ENCODE peak calls at places on chromosomes 3 and 15, in ten cellular contexts. One of them, this sample, is unnamed.

GRCh38 chr15:77720155-77720554 is 87.4 kb upstream of the LINGO1 start:
- DNase-seq in mesendoderm: no peak
- DNase-seq in CD8-positive, alpha-beta T cell: no peak
- DNase-seq in right atrium auricular region: no peak
- DNase-seq in activated T-cell treated with anti-CD3 and anti-CD28 coated beads, Interleukin-2, amount 50 U/mL, for 4 hours: no peak
- DNase-seq in skeletal muscle cell: no peak
- DNase-seq in cerebellar cortex: no peak
- DNase-seq in activated CD4-positive, alpha-beta T cell treated with anti-CD3 and anti-CD28 coated beads, Interleukin-2, amount 50 U/mL, for 1 hour: no peak
- DNase-seq in mucosa of gallbladder: no peak
- DNase-seq in HFFc6: no peak
- DNase-seq in this sample: no peak

GRCh38 chr15:34217587-34218225 is 7.1 kb upstream of the EMC4 start:
- DNase-seq in mesendoderm: no peak
- DNase-seq in CD8-positive, alpha-beta T cell: no peak
- DNase-seq in right atrium auricular region: no peak
- DNase-seq in activated T-cell treated with anti-CD3 and anti-CD28 coated beads, Interleukin-2, amount 50 U/mL, for 4 hours: no peak
- DNase-seq in skeletal muscle cell: no peak
- DNase-seq in cerebellar cortex: no peak
- DNase-seq in activated CD4-positive, alpha-beta T cell treated with anti-CD3 and anti-CD28 coated beads, Interleukin-2, amount 50 U/mL, for 1 hour: no peak
- DNase-seq in mucosa of gallbladder: no peak
- DNase-seq in HFFc6: peak
- DNase-seq in this sample: no peak

GRCh38 chr3:71080517-71081083 is 502.9 kb downstream of the FOXP1 start:
- DNase-seq in mesendoderm: no peak
- DNase-seq in CD8-positive, alpha-beta T cell: no peak
- DNase-seq in right atrium auricular region: no peak
- DNase-seq in activated T-cell treated with anti-CD3 and anti-CD28 coated beads, Interleukin-2, amount 50 U/mL, for 4 hours: no peak
- DNase-seq in skeletal muscle cell: no peak
- DNase-seq in cerebellar cortex: no peak
- DNase-seq in activated CD4-positive, alpha-beta T cell treated with anti-CD3 and anti-CD28 coated beads, Interleukin-2, amount 50 U/mL, for 1 hour: no peak
- DNase-seq in mucosa of gallbladder: no peak
- DNase-seq in HFFc6: no peak
- DNase-seq in this sample: no peak

GRCh38 chr15:47517737-47518136 is 199.6 kb upstream of the SEMA6D start:
- DNase-seq in mesendoderm: no peak
- DNase-seq in CD8-positive, alpha-beta T cell: no peak
- DNase-seq in right atrium auricular region: no peak
- DNase-seq in activated T-cell treated with anti-CD3 and anti-CD28 coated beads, Interleukin-2, amount 50 U/mL, for 4 hours: no peak
- DNase-seq in skeletal muscle cell: no peak
- DNase-seq in cerebellar cortex: no peak
- DNase-seq in activated CD4-positive, alpha-beta T cell treated with anti-CD3 and anti-CD28 coated beads, Interleukin-2, amount 50 U/mL, for 1 hour: no peak
- DNase-seq in mucosa of gallbladder: peak
- DNase-seq in HFFc6: no peak
- DNase-seq in this sample: no peak

GRCh38 chr15:73369073-73369694 is 426 bp upstream of the HCN4 start:
- DNase-seq in mesendoderm: no peak
- DNase-seq in CD8-positive, alpha-beta T cell: no peak
- DNase-seq in right atrium auricular region: no peak
- DNase-seq in activated T-cell treated with anti-CD3 and anti-CD28 coated beads, Interleukin-2, amount 50 U/mL, for 4 hours: no peak
- DNase-seq in skeletal muscle cell: no peak
- DNase-seq in cerebellar cortex: no peak
- DNase-seq in activated CD4-positive, alpha-beta T cell treated with anti-CD3 and anti-CD28 coated beads, Interleukin-2, amount 50 U/mL, for 1 hour: no peak
- DNase-seq in mucosa of gallbladder: no peak
- DNase-seq in HFFc6: no peak
- DNase-seq in this sample: no peak

GRCh38 chr3:147654827-147655226 is 245.7 kb downstream of the ZIC1 start:
- DNase-seq in mesendoderm: no peak
- DNase-seq in CD8-positive, alpha-beta T cell: no peak
- DNase-seq in right atrium auricular region: no peak
- DNase-seq in activated T-cell treated with anti-CD3 and anti-CD28 coated beads, Interleukin-2, amount 50 U/mL, for 4 hours: no peak
- DNase-seq in skeletal muscle cell: no peak
- DNase-seq in cerebellar cortex: peak
- DNase-seq in activated CD4-positive, alpha-beta T cell treated with anti-CD3 and anti-CD28 coated beads, Interleukin-2, amount 50 U/mL, for 1 hour: no peak
- DNase-seq in mucosa of gallbladder: no peak
- DNase-seq in HFFc6: no peak
- DNase-seq in this sample: no peak

GRCh38 chr3:104198136-104198535 is 1168.6 kb upstream of the ALCAM start:
- DNase-seq in mesendoderm: no peak
- DNase-seq in CD8-positive, alpha-beta T cell: no peak
- DNase-seq in right atrium auricular region: no peak
- DNase-seq in activated T-cell treated with anti-CD3 and anti-CD28 coated beads, Interleukin-2, amount 50 U/mL, for 4 hours: no peak
- DNase-seq in skeletal muscle cell: no peak
- DNase-seq in cerebellar cortex: no peak
- DNase-seq in activated CD4-positive, alpha-beta T cell treated with anti-CD3 and anti-CD28 coated beads, Interleukin-2, amount 50 U/mL, for 1 hour: no peak
- DNase-seq in mucosa of gallbladder: no peak
- DNase-seq in HFFc6: no peak
- DNase-seq in this sample: no peak

GRCh38 chr15:29570931-29571727 is 251.1 kb downstream of the TJP1 start:
- DNase-seq in mesendoderm: peak
- DNase-seq in CD8-positive, alpha-beta T cell: no peak
- DNase-seq in right atrium auricular region: no peak
- DNase-seq in activated T-cell treated with anti-CD3 and anti-CD28 coated beads, Interleukin-2, amount 50 U/mL, for 4 hours: no peak
- DNase-seq in skeletal muscle cell: no peak
- DNase-seq in cerebellar cortex: peak
- DNase-seq in activated CD4-positive, alpha-beta T cell treated with anti-CD3 and anti-CD28 coated beads, Interleukin-2, amount 50 U/mL, for 1 hour: no peak
- DNase-seq in mucosa of gallbladder: no peak
- DNase-seq in HFFc6: no peak
- DNase-seq in this sample: peak

GRCh38 chr3:165946360-165946759 is 109.1 kb upstream of the BCHE start:
- DNase-seq in mesendoderm: no peak
- DNase-seq in CD8-positive, alpha-beta T cell: no peak
- DNase-seq in right atrium auricular region: no peak
- DNase-seq in activated T-cell treated with anti-CD3 and anti-CD28 coated beads, Interleukin-2, amount 50 U/mL, for 4 hours: no peak
- DNase-seq in skeletal muscle cell: no peak
- DNase-seq in cerebellar cortex: no peak
- DNase-seq in activated CD4-positive, alpha-beta T cell treated with anti-CD3 and anti-CD28 coated beads, Interleukin-2, amount 50 U/mL, for 1 hour: no peak
- DNase-seq in mucosa of gallbladder: no peak
- DNase-seq in HFFc6: no peak
- DNase-seq in this sample: no peak

GRCh38 chr3:53643757-53644156 is 149.3 kb downstream of the CACNA1D start:
- DNase-seq in mesendoderm: peak
- DNase-seq in CD8-positive, alpha-beta T cell: no peak
- DNase-seq in right atrium auricular region: no peak
- DNase-seq in activated T-cell treated with anti-CD3 and anti-CD28 coated beads, Interleukin-2, amount 50 U/mL, for 4 hours: no peak
- DNase-seq in skeletal muscle cell: no peak
- DNase-seq in cerebellar cortex: peak
- DNase-seq in activated CD4-positive, alpha-beta T cell treated with anti-CD3 and anti-CD28 coated beads, Interleukin-2, amount 50 U/mL, for 1 hour: no peak
- DNase-seq in mucosa of gallbladder: no peak
- DNase-seq in HFFc6: no peak
- DNase-seq in this sample: no peak

GRCh38 chr3:112333002-112333385 is at the start of gene CD200:
- DNase-seq in mesendoderm: peak
- DNase-seq in CD8-positive, alpha-beta T cell: peak
- DNase-seq in right atrium auricular region: peak
- DNase-seq in activated T-cell treated with anti-CD3 and anti-CD28 coated beads, Interleukin-2, amount 50 U/mL, for 4 hours: peak
- DNase-seq in skeletal muscle cell: no peak
- DNase-seq in cerebellar cortex: peak
- DNase-seq in activated CD4-positive, alpha-beta T cell treated with anti-CD3 and anti-CD28 coated beads, Interleukin-2, amount 50 U/mL, for 1 hour: peak
- DNase-seq in mucosa of gallbladder: peak
- DNase-seq in HFFc6: no peak
- DNase-seq in this sample: peak

GRCh38 chr3:156776046-156776445 is 50.1 kb upstream of the LEKR1 start:
- DNase-seq in mesendoderm: no peak
- DNase-seq in CD8-positive, alpha-beta T cell: no peak
- DNase-seq in right atrium auricular region: no peak
- DNase-seq in activated T-cell treated with anti-CD3 and anti-CD28 coated beads, Interleukin-2, amount 50 U/mL, for 4 hours: no peak
- DNase-seq in skeletal muscle cell: no peak
- DNase-seq in cerebellar cortex: no peak
- DNase-seq in activated CD4-positive, alpha-beta T cell treated with anti-CD3 and anti-CD28 coated beads, Interleukin-2, amount 50 U/mL, for 1 hour: no peak
- DNase-seq in mucosa of gallbladder: no peak
- DNase-seq in HFFc6: no peak
- DNase-seq in this sample: no peak

GRCh38 chr15:98649996-98650870 is 1.9 kb downstream of the IGF1R start:
- DNase-seq in mesendoderm: peak
- DNase-seq in CD8-positive, alpha-beta T cell: peak
- DNase-seq in right atrium auricular region: peak
- DNase-seq in activated T-cell treated with anti-CD3 and anti-CD28 coated beads, Interleukin-2, amount 50 U/mL, for 4 hours: peak
- DNase-seq in skeletal muscle cell: no peak
- DNase-seq in cerebellar cortex: peak
- DNase-seq in activated CD4-positive, alpha-beta T cell treated with anti-CD3 and anti-CD28 coated beads, Interleukin-2, amount 50 U/mL, for 1 hour: peak
- DNase-seq in mucosa of gallbladder: peak
- DNase-seq in HFFc6: peak
- DNase-seq in this sample: no peak

GRCh38 chr3:63585927-63586326 is 66.5 kb upstream of the SNTN start:
- DNase-seq in mesendoderm: no peak
- DNase-seq in CD8-positive, alpha-beta T cell: no peak
- DNase-seq in right atrium auricular region: no peak
- DNase-seq in activated T-cell treated with anti-CD3 and anti-CD28 coated beads, Interleukin-2, amount 50 U/mL, for 4 hours: no peak
- DNase-seq in skeletal muscle cell: no peak
- DNase-seq in cerebellar cortex: no peak
- DNase-seq in activated CD4-positive, alpha-beta T cell treated with anti-CD3 and anti-CD28 coated beads, Interleukin-2, amount 50 U/mL, for 1 hour: no peak
- DNase-seq in mucosa of gallbladder: no peak
- DNase-seq in HFFc6: no peak
- DNase-seq in this sample: no peak

GRCh38 chr3:178060406-178060805 is 475.8 kb upstream of the KCNMB2 start:
- DNase-seq in mesendoderm: no peak
- DNase-seq in CD8-positive, alpha-beta T cell: no peak
- DNase-seq in right atrium auricular region: no peak
- DNase-seq in activated T-cell treated with anti-CD3 and anti-CD28 coated beads, Interleukin-2, amount 50 U/mL, for 4 hours: no peak
- DNase-seq in skeletal muscle cell: peak
- DNase-seq in cerebellar cortex: no peak
- DNase-seq in activated CD4-positive, alpha-beta T cell treated with anti-CD3 and anti-CD28 coated beads, Interleukin-2, amount 50 U/mL, for 1 hour: no peak
- DNase-seq in mucosa of gallbladder: no peak
- DNase-seq in HFFc6: peak
- DNase-seq in this sample: no peak

GRCh38 chr3:79067734-79068133 is 700.1 kb downstream of the ROBO1 start:
- DNase-seq in mesendoderm: no peak
- DNase-seq in CD8-positive, alpha-beta T cell: no peak
- DNase-seq in right atrium auricular region: no peak
- DNase-seq in activated T-cell treated with anti-CD3 and anti-CD28 coated beads, Interleukin-2, amount 50 U/mL, for 4 hours: no peak
- DNase-seq in skeletal muscle cell: no peak
- DNase-seq in cerebellar cortex: no peak
- DNase-seq in activated CD4-positive, alpha-beta T cell treated with anti-CD3 and anti-CD28 coated beads, Interleukin-2, amount 50 U/mL, for 1 hour: no peak
- DNase-seq in mucosa of gallbladder: no peak
- DNase-seq in HFFc6: no peak
- DNase-seq in this sample: no peak

GRCh38 chr3:123346726-123347125 is 102.2 kb downstream of the ADCY5 start:
- DNase-seq in mesendoderm: no peak
- DNase-seq in CD8-positive, alpha-beta T cell: no peak
- DNase-seq in right atrium auricular region: no peak
- DNase-seq in activated T-cell treated with anti-CD3 and anti-CD28 coated beads, Interleukin-2, amount 50 U/mL, for 4 hours: no peak
- DNase-seq in skeletal muscle cell: no peak
- DNase-seq in cerebellar cortex: peak
- DNase-seq in activated CD4-positive, alpha-beta T cell treated with anti-CD3 and anti-CD28 coated beads, Interleukin-2, amount 50 U/mL, for 1 hour: no peak
- DNase-seq in mucosa of gallbladder: no peak
- DNase-seq in HFFc6: peak
- DNase-seq in this sample: no peak

GRCh38 chr3:99544819-99545281 is 93.5 kb upstream of the COL8A1 start:
- DNase-seq in mesendoderm: no peak
- DNase-seq in CD8-positive, alpha-beta T cell: no peak
- DNase-seq in right atrium auricular region: peak
- DNase-seq in activated T-cell treated with anti-CD3 and anti-CD28 coated beads, Interleukin-2, amount 50 U/mL, for 4 hours: no peak
- DNase-seq in skeletal muscle cell: no peak
- DNase-seq in cerebellar cortex: no peak
- DNase-seq in activated CD4-positive, alpha-beta T cell treated with anti-CD3 and anti-CD28 coated beads, Interleukin-2, amount 50 U/mL, for 1 hour: no peak
- DNase-seq in mucosa of gallbladder: no peak
- DNase-seq in HFFc6: peak
- DNase-seq in this sample: no peak

GRCh38 chr3:11603628-11604027 is 40.1 kb downstream of the VGLL4 start:
- DNase-seq in mesendoderm: peak
- DNase-seq in CD8-positive, alpha-beta T cell: no peak
- DNase-seq in right atrium auricular region: peak
- DNase-seq in activated T-cell treated with anti-CD3 and anti-CD28 coated beads, Interleukin-2, amount 50 U/mL, for 4 hours: no peak
- DNase-seq in skeletal muscle cell: peak
- DNase-seq in cerebellar cortex: no peak
- DNase-seq in activated CD4-positive, alpha-beta T cell treated with anti-CD3 and anti-CD28 coated beads, Interleukin-2, amount 50 U/mL, for 1 hour: no peak
- DNase-seq in mucosa of gallbladder: no peak
- DNase-seq in HFFc6: peak
- DNase-seq in this sample: no peak

GRCh38 chr3:105906834-105907233 is 38.0 kb upstream of the CBLB start:
- DNase-seq in mesendoderm: no peak
- DNase-seq in CD8-positive, alpha-beta T cell: no peak
- DNase-seq in right atrium auricular region: peak
- DNase-seq in activated T-cell treated with anti-CD3 and anti-CD28 coated beads, Interleukin-2, amount 50 U/mL, for 4 hours: no peak
- DNase-seq in skeletal muscle cell: peak
- DNase-seq in cerebellar cortex: peak
- DNase-seq in activated CD4-positive, alpha-beta T cell treated with anti-CD3 and anti-CD28 coated beads, Interleukin-2, amount 50 U/mL, for 1 hour: no peak
- DNase-seq in mucosa of gallbladder: peak
- DNase-seq in HFFc6: peak
- DNase-seq in this sample: no peak

GRCh38 chr3:128923607-128924385 is 44.4 kb downstream of the ACAD9 start:
- DNase-seq in mesendoderm: no peak
- DNase-seq in CD8-positive, alpha-beta T cell: no peak
- DNase-seq in right atrium auricular region: no peak
- DNase-seq in activated T-cell treated with anti-CD3 and anti-CD28 coated beads, Interleukin-2, amount 50 U/mL, for 4 hours: no peak
- DNase-seq in skeletal muscle cell: no peak
- DNase-seq in cerebellar cortex: peak
- DNase-seq in activated CD4-positive, alpha-beta T cell treated with anti-CD3 and anti-CD28 coated beads, Interleukin-2, amount 50 U/mL, for 1 hour: no peak
- DNase-seq in mucosa of gallbladder: no peak
- DNase-seq in HFFc6: no peak
- DNase-seq in this sample: no peak

GRCh38 chr3:109923431-109923830 is 586.1 kb upstream of the DPPA4 start:
- DNase-seq in mesendoderm: no peak
- DNase-seq in CD8-positive, alpha-beta T cell: no peak
- DNase-seq in right atrium auricular region: no peak
- DNase-seq in activated T-cell treated with anti-CD3 and anti-CD28 coated beads, Interleukin-2, amount 50 U/mL, for 4 hours: no peak
- DNase-seq in skeletal muscle cell: no peak
- DNase-seq in cerebellar cortex: no peak
- DNase-seq in activated CD4-positive, alpha-beta T cell treated with anti-CD3 and anti-CD28 coated beads, Interleukin-2, amount 50 U/mL, for 1 hour: no peak
- DNase-seq in mucosa of gallbladder: no peak
- DNase-seq in HFFc6: no peak
- DNase-seq in this sample: no peak

GRCh38 chr3:173411288-173412064 is 13.9 kb downstream of the NLGN1 start:
- DNase-seq in mesendoderm: peak
- DNase-seq in CD8-positive, alpha-beta T cell: no peak
- DNase-seq in right atrium auricular region: no peak
- DNase-seq in activated T-cell treated with anti-CD3 and anti-CD28 coated beads, Interleukin-2, amount 50 U/mL, for 4 hours: no peak
- DNase-seq in skeletal muscle cell: no peak
- DNase-seq in cerebellar cortex: peak
- DNase-seq in activated CD4-positive, alpha-beta T cell treated with anti-CD3 and anti-CD28 coated beads, Interleukin-2, amount 50 U/mL, for 1 hour: no peak
- DNase-seq in mucosa of gallbladder: peak
- DNase-seq in HFFc6: peak
- DNase-seq in this sample: no peak

GRCh38 chr15:35872577-35872976 is 326.6 kb upstream of the DPH6 start:
- DNase-seq in mesendoderm: no peak
- DNase-seq in CD8-positive, alpha-beta T cell: no peak
- DNase-seq in right atrium auricular region: no peak
- DNase-seq in activated T-cell treated with anti-CD3 and anti-CD28 coated beads, Interleukin-2, amount 50 U/mL, for 4 hours: no peak
- DNase-seq in skeletal muscle cell: no peak
- DNase-seq in cerebellar cortex: no peak
- DNase-seq in activated CD4-positive, alpha-beta T cell treated with anti-CD3 and anti-CD28 coated beads, Interleukin-2, amount 50 U/mL, for 1 hour: no peak
- DNase-seq in mucosa of gallbladder: no peak
- DNase-seq in HFFc6: no peak
- DNase-seq in this sample: no peak

GRCh38 chr15:90075420-90076289 is 26.6 kb downstream of the IDH2 start:
- DNase-seq in mesendoderm: peak
- DNase-seq in CD8-positive, alpha-beta T cell: no peak
- DNase-seq in right atrium auricular region: no peak
- DNase-seq in activated T-cell treated with anti-CD3 and anti-CD28 coated beads, Interleukin-2, amount 50 U/mL, for 4 hours: no peak
- DNase-seq in skeletal muscle cell: no peak
- DNase-seq in cerebellar cortex: no peak
- DNase-seq in activated CD4-positive, alpha-beta T cell treated with anti-CD3 and anti-CD28 coated beads, Interleukin-2, amount 50 U/mL, for 1 hour: no peak
- DNase-seq in mucosa of gallbladder: no peak
- DNase-seq in HFFc6: no peak
- DNase-seq in this sample: no peak

GRCh38 chr3:71694358-71694999 is 30.7 kb downstream of the EIF4E3 start:
- DNase-seq in mesendoderm: peak
- DNase-seq in CD8-positive, alpha-beta T cell: no peak
- DNase-seq in right atrium auricular region: no peak
- DNase-seq in activated T-cell treated with anti-CD3 and anti-CD28 coated beads, Interleukin-2, amount 50 U/mL, for 4 hours: no peak
- DNase-seq in skeletal muscle cell: peak
- DNase-seq in cerebellar cortex: no peak
- DNase-seq in activated CD4-positive, alpha-beta T cell treated with anti-CD3 and anti-CD28 coated beads, Interleukin-2, amount 50 U/mL, for 1 hour: no peak
- DNase-seq in mucosa of gallbladder: no peak
- DNase-seq in HFFc6: peak
- DNase-seq in this sample: no peak

This sample was measured in right lobe of liver.